ENCODE peak calls at places on chromosomes 12 and 14, in seven cellular contexts. P is heart right ventricle, L is endothelial cell, O is fibroblast of lung, D is cardiac muscle cell, A is HL-60, R is BJ. W is an unnamed sample.

GRCh38 chr12:4283512-4284255 is 10.1 kb downstream of the CCND2 start:
- DNase-seq in R (no peak), O (no peak), A (no peak), L (no peak), P (no peak), D (no peak), W (no peak)

GRCh38 chr14:54105406-54105805 is 148.8 kb upstream of the BMP4 start:
- DNase-seq in P (no peak), R (no peak), D (no peak), A (no peak), L (no peak), O (no peak), W (no peak)

GRCh38 chr14:103819503-103820307 is 27.7 kb downstream of the PPP1R13B start:
- DNase-seq in D (peak), L (peak), R (no peak), A (no peak), P (peak), O (no peak), W (no peak)

GRCh38 chr14:72830786-72831583 is 62.9 kb downstream of the DPF3 start:
- DNase-seq in D (no peak), A (no peak), O (peak), L (no peak), P (peak), R (no peak), W (no peak)

GRCh38 chr12:58176296-58176869 is 235.0 kb downstream of the ATP23 start:
- DNase-seq in A (peak), R (no peak), D (peak), L (peak), P (peak), O (peak), W (no peak)

GRCh38 chr14:32510815-32511214 is 181.7 kb downstream of the AKAP6 start:
- DNase-seq in R (no peak), L (no peak), P (no peak), O (no peak), A (no peak), D (no peak), W (no peak)

GRCh38 chr14:64806202-64806861 is 73.4 kb downstream of the SPTB start:
- DNase-seq in P (no peak), R (peak), O (peak), A (no peak), D (no peak), L (no peak), W (peak)

GRCh38 chr14:101184104-101184455 is 280.6 kb upstream of the RTL1 start:
- DNase-seq in O (no peak), D (no peak), R (no peak), A (no peak), L (no peak), P (no peak), W (no peak)

GRCh38 chr14:71592361-71592760 is 339.9 kb upstream of the RGS6 start:
- DNase-seq in O (no peak), P (no peak), R (no peak), L (no peak), D (peak), A (no peak), W (no peak)

GRCh38 chr12:91155990-91156389 is 26.6 kb downstream of the DCN start:
- DNase-seq in D (no peak), R (no peak), A (no peak), P (no peak), L (no peak), O (no peak), W (no peak)

GRCh38 chr12:1936406-1937320 is 18.2 kb upstream of the CACNA2D4 start:
- DNase-seq in A (no peak), L (no peak), P (peak), R (no peak), D (no peak), O (peak), W (peak)

GRCh38 chr14:22572562-22573058 is 16.4 kb downstream of the DAD1 start:
- DNase-seq in A (no peak), P (no peak), D (no peak), L (no peak), R (no peak), O (peak), W (peak)

GRCh38 chr14:94163806-94164205 is 10.3 kb upstream of the PPP4R4 start:
- DNase-seq in D (no peak), L (no peak), P (no peak), R (no peak), O (no peak), A (no peak), W (no peak)

DNA sequence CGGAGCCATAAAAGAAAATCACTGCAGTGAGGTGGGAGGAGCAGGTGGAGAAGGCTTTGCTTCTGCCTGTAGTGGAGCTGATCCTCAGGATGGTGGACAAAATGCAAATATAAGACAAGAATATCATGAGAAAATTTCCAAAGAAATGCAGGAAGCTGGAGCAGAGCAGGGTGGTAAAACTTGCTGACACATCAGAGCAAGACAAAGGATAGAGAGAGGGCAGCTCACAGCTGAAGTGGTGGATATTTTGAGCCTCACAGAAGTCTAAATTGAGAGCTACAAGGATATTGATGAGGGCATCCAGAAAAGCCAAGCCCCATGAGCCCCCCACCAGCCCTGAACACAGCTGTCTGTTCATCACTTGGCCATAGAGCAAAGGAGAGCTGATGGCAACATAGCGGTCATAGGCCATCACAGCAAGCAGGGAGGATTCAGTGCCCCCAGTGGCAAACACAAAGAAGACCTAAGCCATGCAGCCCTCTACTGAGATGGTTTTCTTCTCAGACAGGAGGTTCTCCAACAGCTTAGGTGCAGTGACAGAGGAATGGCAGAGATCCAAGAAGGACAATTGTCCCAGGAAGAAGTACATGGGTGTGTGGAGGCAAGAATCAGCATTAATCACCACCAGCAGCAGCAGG is 30.0 kb upstream of the ANP32D start:
- DNase-seq in R (no peak), D (no peak), O (no peak), P (no peak), A (no peak), L (no peak), W (no peak)
- TF ChIP-seq CTCF in R (peak), D (peak), O (no peak), P (no peak), A (no peak), L (no peak), W (no peak)

DNA sequence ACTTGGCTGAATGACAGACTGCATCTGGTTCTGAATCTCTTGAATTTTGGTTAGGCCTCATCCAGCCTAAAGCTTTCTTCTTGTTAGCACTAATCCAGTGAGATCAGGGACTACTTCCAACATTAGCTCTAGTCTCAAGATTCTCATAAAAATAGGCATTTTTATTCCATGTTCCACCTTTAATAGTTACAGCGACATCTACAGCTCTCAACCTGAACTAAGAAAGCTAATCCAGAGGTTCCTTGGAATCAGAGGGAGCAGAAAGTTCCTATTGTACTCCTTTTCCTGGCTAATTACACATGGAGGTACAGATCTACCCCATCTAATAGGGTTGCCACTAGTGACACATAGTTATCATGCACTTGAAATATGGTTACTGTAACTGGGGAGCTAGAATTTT is 391.9 kb downstream of the RMST start:
- DNase-seq in O (no peak), L (no peak), P (no peak), A (no peak), D (no peak), R (no peak), W (no peak)
- TF ChIP-seq CTCF in O (no peak), L (no peak), P (no peak), A (no peak), D (no peak), R (no peak), W (no peak)

DNA sequence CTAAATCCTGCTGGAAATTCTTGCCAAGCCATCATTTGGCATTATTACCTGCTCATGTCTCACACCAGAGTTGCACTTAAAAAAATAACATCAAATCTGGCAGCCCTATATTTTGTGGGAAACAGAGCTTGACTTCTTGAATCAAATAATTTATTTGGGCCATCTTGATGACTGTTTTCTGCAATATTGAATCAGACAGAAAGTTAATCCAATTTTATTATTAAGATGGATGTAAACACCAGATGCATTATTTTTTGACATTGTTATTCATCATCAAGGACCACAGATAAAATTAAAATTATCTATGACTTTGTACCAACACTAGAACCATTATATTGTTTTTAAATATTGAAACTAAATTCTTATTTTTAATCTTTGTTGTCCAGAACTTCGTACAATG is 132.9 kb downstream of the PTPRR start:
- DNase-seq in O (no peak), P (no peak), D (no peak), R (no peak), L (no peak), A (no peak), W (no peak)
- TF ChIP-seq CTCF in O (no peak), P (no peak), D (no peak), R (no peak), L (no peak), A (no peak), W (no peak)

GRCh38 chr12:112734859-112735258 is 56.7 kb upstream of the RPH3A start:
- DNase-seq in O (no peak), D (no peak), L (no peak), P (no peak), R (no peak), A (no peak), W (no peak)

GRCh38 chr12:112735296-112735695 is 56.3 kb upstream of the RPH3A start:
- DNase-seq in A (no peak), R (no peak), L (no peak), P (no peak), D (no peak), O (no peak), W (no peak)

GRCh38 chr12:112740387-112740934 is 51.1 kb upstream of the RPH3A start:
- DNase-seq in P (no peak), D (no peak), O (no peak), L (no peak), A (no peak), R (no peak), W (no peak)

GRCh38 chr12:112741106-112741505 is 50.4 kb upstream of the RPH3A start:
- DNase-seq in A (no peak), D (no peak), O (no peak), P (no peak), R (no peak), L (no peak), W (no peak)

GRCh38 chr12:112738531-112738930 is 53.0 kb upstream of the RPH3A start:
- DNase-seq in A (no peak), L (no peak), O (no peak), R (no peak), P (no peak), D (no peak), W (no peak)
- TF ChIP-seq CTCF in A (no peak), L (no peak), O (no peak), R (no peak), P (no peak), D (no peak), W (no peak)

GRCh38 chr12:20555015-20555414 is 140.1 kb upstream of the SLCO1C1 start:
- DNase-seq in O (no peak), A (no peak), L (no peak), D (no peak), R (no peak), P (no peak), W (no peak)

GRCh38 chr12:20547788-20548575 is 147.2 kb upstream of the SLCO1C1 start:
- DNase-seq in R (peak), P (peak), A (no peak), L (no peak), D (no peak), O (peak), W (no peak)

GRCh38 chr12:20548592-20548991 is 146.5 kb upstream of the SLCO1C1 start:
- DNase-seq in A (no peak), L (no peak), D (no peak), P (no peak), R (no peak), O (no peak), W (no peak)

GRCh38 chr12:20546267-20546666 is 148.9 kb upstream of the SLCO1C1 start:
- DNase-seq in D (no peak), R (no peak), L (no peak), O (no peak), A (no peak), P (no peak), W (no peak)

DNA sequence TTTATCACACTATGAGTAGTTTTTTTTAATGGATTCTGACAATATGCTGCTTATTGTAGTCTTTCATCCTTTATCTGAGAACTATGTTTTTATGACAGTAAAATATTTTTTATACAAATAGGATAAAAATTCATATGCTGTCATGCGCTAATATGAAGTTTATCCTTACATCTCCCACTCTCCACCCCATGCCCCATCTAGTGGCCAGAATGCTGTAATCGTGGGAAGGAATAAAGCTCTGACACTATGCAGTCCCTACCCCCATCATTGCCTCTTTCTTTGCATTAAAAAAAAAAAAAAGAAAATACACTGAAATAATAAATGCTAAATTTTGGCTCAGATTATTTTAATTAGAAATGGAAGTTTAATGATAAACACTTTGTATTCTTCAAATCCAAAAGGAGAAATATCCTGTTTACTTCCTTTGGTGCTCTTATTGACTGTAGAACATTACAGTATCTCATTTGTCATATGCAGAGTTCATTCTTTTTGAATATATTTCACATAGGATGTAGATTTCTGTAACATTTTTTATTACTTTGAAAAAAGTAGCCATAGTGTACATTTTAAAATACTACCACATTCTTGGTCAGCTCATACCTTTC is 145.9 kb upstream of the SLCO1C1 start:
- DNase-seq in P (peak), R (no peak), O (peak), D (peak), A (peak), L (peak), W (no peak)
- TF ChIP-seq CTCF in P (peak), R (peak), O (peak), D (peak), A (peak), L (peak), W (peak)

DNA sequence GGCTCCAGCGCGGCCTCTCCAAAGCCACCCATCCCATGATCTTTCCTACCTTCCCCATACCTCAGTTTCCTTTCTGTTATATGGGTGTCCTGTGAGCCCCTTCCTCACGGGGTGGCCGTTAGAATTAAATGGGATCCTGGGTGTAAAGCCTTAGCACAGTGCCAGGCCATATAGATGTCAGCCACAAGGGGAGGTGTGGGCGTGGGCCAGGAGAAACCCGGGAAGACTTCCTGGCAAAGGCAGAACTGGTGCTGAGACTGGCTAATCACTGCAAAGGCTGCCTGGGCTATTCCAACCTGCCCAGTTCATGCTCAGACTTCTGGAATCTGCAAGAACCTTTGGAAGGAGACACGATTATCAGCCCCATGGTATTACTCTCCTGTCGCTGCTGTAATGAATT is 11.0 kb upstream of the NCOR2 start:
- DNase-seq in L (no peak), D (no peak), A (no peak), O (no peak), R (no peak), P (no peak), W (no peak)
- TF ChIP-seq CTCF in L (no peak), D (no peak), A (no peak), O (peak), R (no peak), P (no peak), W (no peak)

GRCh38 chr12:93569301-93569655 is 3.2 kb upstream of the SOCS2 start:
- DNase-seq in A (no peak), R (no peak), D (no peak), P (no peak), L (no peak), O (no peak), W (no peak)

GRCh38 chr12:93567174-93567573 is 5.3 kb upstream of the SOCS2 start:
- DNase-seq in O (peak), A (no peak), P (no peak), L (no peak), R (no peak), D (no peak), W (no peak)

GRCh38 chr12:93565760-93566159 is 6.7 kb upstream of the SOCS2 start:
- DNase-seq in L (no peak), A (no peak), O (no peak), R (no peak), D (no peak), P (no peak), W (no peak)

GRCh38 chr12:93568091-93568490 is 4.4 kb upstream of the SOCS2 start:
- DNase-seq in R (no peak), P (no peak), O (no peak), L (no peak), A (no peak), D (no peak), W (no peak)

DNA sequence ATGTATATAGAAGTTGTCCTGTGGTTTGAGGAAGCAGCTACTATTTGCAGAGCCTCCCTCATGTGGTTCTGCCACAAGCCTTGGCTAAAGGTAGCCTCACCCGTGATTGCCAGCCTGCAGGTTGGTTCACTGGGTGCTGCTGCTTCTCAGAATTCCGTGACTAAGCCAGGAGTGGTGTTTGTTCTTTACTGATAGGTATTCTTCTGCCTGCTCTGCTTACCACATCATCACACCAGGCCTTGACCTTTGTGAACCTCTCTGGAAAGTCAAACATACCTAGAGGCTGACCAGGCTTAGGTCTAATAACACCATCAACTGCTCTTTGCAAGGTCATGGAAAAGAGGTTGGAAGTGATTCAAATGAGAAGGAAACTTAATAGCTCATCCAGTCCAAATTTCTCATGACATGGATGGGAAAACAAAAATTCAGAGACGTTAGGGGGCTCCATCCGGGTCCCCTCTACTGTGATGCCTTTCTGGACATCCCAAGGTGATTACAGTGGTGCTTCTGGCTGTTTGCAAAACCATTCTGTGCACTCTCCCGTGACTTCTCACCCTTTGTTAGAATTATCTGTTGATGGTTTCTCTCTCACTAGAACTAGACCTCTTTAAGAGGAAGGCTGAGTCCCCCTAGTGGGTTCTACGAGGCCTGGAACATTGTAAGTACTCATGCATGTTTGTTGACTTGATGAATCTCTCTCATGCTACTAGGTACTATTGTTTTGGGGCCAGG is 8.5 kb upstream of the SOCS2 start:
- DNase-seq in P (no peak), D (peak), L (peak), O (peak), A (no peak), R (no peak), W (peak)
- TF ChIP-seq CTCF in P (no peak), D (peak), L (no peak), O (peak), A (no peak), R (peak), W (peak)